ENCODE peak calls at places on chromosomes 6 and 20, in ten cellular contexts. E is CD8-positive, alpha-beta memory T cell; L is breast epithelium; Y is stimulated activated CD8-positive, alpha-beta memory T cell treated with anti-CD3 and anti-CD28 coated beads, Interleukin-4, amount 100 ng/mL, for 1 hour; B is non-pigmented ciliary epithelial cell; T is activated T-cell treated with anti-CD3 and anti-CD28 coated beads for 4 hours; N is mammary epithelial cell; C is lung; K is colonic mucosa; I is NCI-H345. Q is an unnamed sample.
A peak's percentile ranks its signal among the peaks of the same experiment; 100 is the strongest.

GRCh38 chr20:38870733-38871559 is 55.3 kb upstream of the FAM83D start:
- DNase-seq in E (peak; percentile 35), L (no peak), Y (no peak), B (no peak), T (no peak), N (peak; percentile 44), C (peak; percentile 32), K (peak; percentile 88), I (no peak), Q (no peak)

GRCh38 chr6:116115781-116116180 is 10.2 kb downstream of the COL10A1 start:
- DNase-seq in E (no peak), L (no peak), Y (no peak), B (no peak), T (no peak), N (no peak), C (no peak), K (no peak), I (no peak), Q (no peak)

GRCh38 chr6:111190637-111191036 is 103.3 kb downstream of the SLC16A10 start:
- DNase-seq in E (no peak), L (no peak), Y (no peak), B (no peak), T (no peak), N (no peak), C (no peak), K (no peak), I (no peak), Q (no peak)

GRCh38 chr20:51500936-51501335 is 41.6 kb downstream of the NFATC2 start:
- DNase-seq in E (peak; percentile 74), L (no peak), Y (no peak), B (no peak), T (no peak), N (peak; percentile 17), C (no peak), K (no peak), I (no peak), Q (no peak)

GRCh38 chr6:147765541-147765940 is 257.1 kb downstream of the SAMD5 start:
- DNase-seq in E (no peak), L (no peak), Y (no peak), B (no peak), T (no peak), N (no peak), C (no peak), K (no peak), I (no peak), Q (no peak)

GRCh38 chr6:107392069-107392468 is 67.3 kb downstream of the PDSS2 start:
- DNase-seq in E (no peak), L (no peak), Y (no peak), B (no peak), T (no peak), N (no peak), C (no peak), K (no peak), I (no peak), Q (no peak)

GRCh38 chr6:45297302-45297701 is 30.8 kb upstream of the RUNX2 start:
- DNase-seq in E (no peak), L (no peak), Y (no peak), B (no peak), T (no peak), N (no peak), C (no peak), K (no peak), I (no peak), Q (no peak)

GRCh38 chr6:111591370-111591900 is 14.2 kb downstream of the TRAF3IP2 start:
- DNase-seq in E (no peak), L (peak; percentile 92), Y (no peak), B (peak; percentile 92), T (no peak), N (peak; percentile 99), C (peak; percentile 90), K (peak; percentile 76), I (no peak), Q (no peak)

GRCh38 chr6:102022803-102023202 is 629.3 kb downstream of the GRIK2 start:
- DNase-seq in E (no peak), L (no peak), Y (no peak), B (no peak), T (no peak), N (no peak), C (no peak), K (no peak), I (no peak), Q (no peak)

GRCh38 chr6:35810831-35811698 is 5.9 kb downstream of the LHFPL5 start:
- DNase-seq in E (no peak), L (no peak), Y (no peak), B (peak; percentile 65), T (no peak), N (peak; percentile 87), C (no peak), K (no peak), I (no peak), Q (peak; percentile 31)

GRCh38 chr6:5695260-5696245 is 311.2 kb downstream of the NRN1 start:
- DNase-seq in E (no peak), L (no peak), Y (no peak), B (peak; percentile 35), T (no peak), N (peak; percentile 55), C (no peak), K (peak; percentile 35), I (no peak), Q (no peak)